ENCODE peak calls at places on chromosome 5, in four cellular contexts. B is GM12878, V is aorta, J is H1. M is an unnamed sample.

GRCh38 chr5:171390883-171391677 is 3.4 kb downstream of the NPM1 start:
- DNase-seq in B (no peak), V (no peak), J (no peak), M (no peak)

GRCh38 chr5:124664287-124664686 is 82.2 kb downstream of the ZNF608 start:
- DNase-seq in B (no peak), V (no peak), J (no peak), M (no peak)

GRCh38 chr5:61327761-61328753 is 4.0 kb upstream of the ZSWIM6 start:
- DNase-seq in B (peak; percentile 48), V (no peak), J (no peak), M (no peak)

GRCh38 chr5:139058121-139058520 is 140.0 kb downstream of the SIL1 start:
- DNase-seq in B (no peak), V (no peak), J (no peak), M (no peak)

GRCh38 chr5:54580997-54581741 is 63.6 kb downstream of the SNX18 start:
- DNase-seq in B (no peak), V (no peak), J (no peak), M (no peak)

GRCh38 chr5:132505641-132506040 is 15.1 kb upstream of the IRF1 start:
- DNase-seq in B (no peak), V (no peak), J (no peak), M (no peak)

GRCh38 chr5:102223542-102224444 is 72.3 kb downstream of the SLCO4C1 start:
- DNase-seq in B (no peak), V (no peak), J (no peak), M (no peak)

GRCh38 chr5:40494631-40495030 is 185.1 kb upstream of the PTGER4 start:
- DNase-seq in B (no peak), V (no peak), J (no peak), M (no peak)

GRCh38 chr5:123207852-123208251 is 118.8 kb downstream of the PRDM6 start:
- DNase-seq in B (no peak), V (no peak), J (no peak), M (no peak)

GRCh38 chr5:115888027-115888426 is 46.3 kb downstream of the AP3S1 start:
- DNase-seq in B (no peak), V (no peak), J (no peak), M (no peak)
- H3K27ac ChIP-seq in B (no peak overlapping the region), V (no peak overlapping the region), J (no peak overlapping the region), M (no peak overlapping the region)

DNA sequence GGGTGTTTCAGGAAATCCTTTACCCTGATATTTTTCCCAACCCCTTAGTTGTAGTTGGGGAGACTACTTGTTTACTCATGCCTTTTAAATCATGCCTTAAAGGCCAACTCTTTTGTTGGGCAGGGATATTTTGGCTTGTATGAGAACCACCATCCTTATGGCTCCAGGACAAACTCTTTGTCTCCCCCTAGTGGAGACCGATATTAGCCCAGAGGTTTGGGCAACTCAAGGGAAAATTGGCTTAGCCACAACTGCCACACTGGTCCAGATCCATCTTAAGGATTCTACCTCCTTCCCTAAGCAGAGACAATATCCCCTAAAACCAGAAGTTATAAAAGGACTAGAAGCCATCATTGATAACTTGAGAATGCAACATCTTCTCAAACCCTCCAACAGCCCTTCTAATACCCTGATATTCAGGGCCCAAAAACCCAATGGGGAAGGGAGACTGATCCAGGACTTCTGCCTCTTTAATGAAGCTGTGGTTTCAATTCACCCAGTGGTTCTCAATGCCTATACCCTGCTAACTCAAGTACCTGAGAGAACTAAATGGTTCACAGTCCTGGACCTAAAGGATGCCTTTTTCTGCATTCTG is 100.9 kb upstream of the HCN1 start:
- DNase-seq in B (no peak), V (no peak), J (no peak), M (no peak)
- H3K9me3 ChIP-seq in B (peaks cover 14% of the 10 kb centered on the region), V (no peaks in the 10 kb centered on the region), J (peaks cover 3% of the 10 kb centered on the region), M (peaks cover 12% of the 10 kb centered on the region)

GRCh38 chr5:112480501-112480900 is 61.4 kb upstream of the EPB41L4A start:
- DNase-seq in B (no peak), V (no peak), J (no peak), M (no peak)

GRCh38 chr5:112472614-112473013 is 53.5 kb upstream of the EPB41L4A start:
- DNase-seq in B (no peak), V (no peak), J (no peak), M (no peak)

GRCh38 chr5:112479418-112479817 is 60.3 kb upstream of the EPB41L4A start:
- DNase-seq in B (no peak), V (no peak), J (no peak), M (no peak)

GRCh38 chr5:112473989-112474388 is 54.9 kb upstream of the EPB41L4A start:
- DNase-seq in B (no peak), V (no peak), J (no peak), M (no peak)

DNA sequence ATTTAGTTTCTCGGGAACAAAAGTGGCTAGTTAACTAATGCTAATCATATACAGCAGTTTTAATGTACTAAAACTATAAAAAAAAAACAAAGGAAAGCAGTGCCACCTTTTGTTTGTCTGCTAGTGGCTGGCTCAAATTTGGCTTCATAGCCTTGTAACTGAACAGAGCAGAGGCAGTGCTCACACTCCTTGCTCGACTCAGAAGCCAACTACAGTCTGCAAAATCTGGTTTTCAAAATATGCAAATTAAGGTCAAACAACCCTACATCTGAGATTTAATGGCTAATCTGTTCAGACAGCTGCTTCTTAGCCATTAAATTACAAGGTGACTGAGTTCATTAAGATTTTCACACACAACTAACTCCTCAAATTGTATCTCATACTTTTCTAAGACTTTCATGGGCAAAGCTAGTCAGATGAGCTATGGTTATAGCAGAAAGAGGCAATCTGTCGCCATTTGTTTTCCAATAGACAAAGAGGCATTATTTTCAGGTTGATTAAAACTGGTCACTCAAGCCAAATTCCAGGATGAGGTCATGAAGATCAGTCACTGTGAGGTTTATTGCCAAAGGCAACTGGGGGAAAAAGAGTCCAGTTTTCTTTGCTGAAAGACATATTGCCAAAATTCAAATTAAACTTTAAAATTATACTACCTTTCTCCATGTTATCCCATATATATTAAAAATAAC is 56.8 kb upstream of the EPB41L4A start:
- DNase-seq in B (no peak), V (no peak), J (no peak), M (no peak)
- H3K27ac ChIP-seq in B (no peak overlapping the region), V (no peak overlapping the region), J (no peak overlapping the region), M (no peak overlapping the region)

DNA sequence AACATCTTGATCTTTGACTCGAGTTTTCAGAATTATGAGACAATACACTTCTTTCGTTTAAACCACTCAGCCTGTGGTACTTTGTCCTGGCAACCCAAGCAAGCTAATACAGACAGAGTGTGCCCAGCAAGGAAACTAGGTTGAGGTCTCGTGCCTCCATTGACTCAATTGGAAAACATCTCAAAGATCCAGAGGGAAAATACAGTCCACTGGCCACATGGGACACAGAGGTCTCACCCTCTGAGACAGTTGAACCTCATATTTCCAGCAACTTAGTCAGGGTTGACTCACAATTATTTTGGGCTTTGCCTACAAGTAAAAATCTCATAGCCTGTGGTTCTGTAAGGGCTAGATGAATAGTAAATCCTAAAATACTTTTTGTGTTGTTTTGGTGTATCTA is 631.5 kb downstream of the MTRR start:
- DNase-seq in B (no peak), V (no peak), J (no peak), M (no peak)
- H3K9me3 ChIP-seq in B (no peaks in the 10 kb centered on the region), V (no peaks in the 10 kb centered on the region), J (peaks cover 5% of the 10 kb centered on the region), M (peaks cover 4% of the 10 kb centered on the region)

DNA sequence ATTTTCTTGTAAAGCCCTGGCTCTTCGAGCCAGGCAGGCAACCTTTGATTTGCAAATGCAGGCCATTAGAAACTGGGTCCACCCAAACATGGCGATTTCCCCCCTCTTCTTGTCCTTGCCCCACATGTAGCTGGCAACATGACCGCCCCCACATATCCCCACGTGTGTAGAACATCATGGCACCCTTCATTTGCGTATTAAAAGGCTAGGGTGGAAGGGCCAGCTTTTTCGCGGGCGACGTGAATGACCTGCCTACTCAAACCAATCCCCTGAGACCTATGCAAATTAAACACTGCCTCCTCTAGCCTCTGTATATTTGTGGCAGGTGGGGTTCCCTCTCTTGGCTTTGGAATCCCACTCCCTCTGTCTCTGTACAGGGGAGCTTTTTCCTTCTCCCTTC is 107.0 kb upstream of the CLINT1 start:
- DNase-seq in B (no peak), V (no peak), J (no peak), M (no peak)
- H3K27ac ChIP-seq in B (no peak overlapping the region), V (no peak overlapping the region), J (peak overlapping the region; percentile 48), M (no peak overlapping the region)

GRCh38 chr5:79983618-79984017 is 7.4 kb downstream of the MTX3 start:
- DNase-seq in B (no peak), V (no peak), J (no peak), M (no peak)

GRCh38 chr5:79984363-79984762 is 6.7 kb downstream of the MTX3 start:
- DNase-seq in B (no peak), V (no peak), J (no peak), M (no peak)

GRCh38 chr5:79990205-79990597 is 861 bp downstream of the MTX3 start:
- DNase-seq in B (peak; percentile 40), V (no peak), J (no peak), M (no peak)

GRCh38 chr5:79985288-79985687 is 5.8 kb downstream of the MTX3 start:
- DNase-seq in B (no peak), V (no peak), J (no peak), M (no peak)

DNA sequence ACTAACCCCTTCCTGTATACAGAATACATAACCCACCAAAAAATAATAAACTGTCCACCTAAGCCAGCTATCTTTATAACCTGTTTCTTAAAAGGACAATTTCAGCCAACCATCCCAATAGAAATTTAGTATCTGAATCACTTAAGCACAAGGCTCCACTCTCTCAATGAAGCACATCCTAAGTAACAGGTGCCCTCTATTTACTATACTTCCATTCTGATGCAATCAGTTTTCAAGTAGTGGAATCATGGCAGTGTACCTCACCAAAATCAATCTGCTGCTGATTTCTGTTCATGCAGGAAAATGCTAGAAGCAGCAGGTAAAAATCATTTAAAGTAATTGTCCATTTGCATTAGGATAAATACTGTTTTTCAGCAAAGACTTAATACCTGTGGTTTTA is 4.8 kb downstream of the MTX3 start:
- DNase-seq in B (no peak), V (no peak), J (no peak), M (no peak)
- H3K9me3 ChIP-seq in B (no peaks in the 10 kb centered on the region), V (no peaks in the 10 kb centered on the region), J (no peaks in the 10 kb centered on the region), M (no peaks in the 10 kb centered on the region)

M was measured in right cardiac atrium.